ENCODE peak calls at places on chromosome X, in four cellular contexts. D is coronary artery, O is cardiac muscle cell, N is astrocyte. F is an unnamed sample.

GRCh38 chrX:42941671-42942070 is 163.7 kb upstream of the PPP1R2C start:
- DNase-seq in D (no peak), N (no peak), O (no peak), F (no peak)

GRCh38 chrX:40414335-40414734 is 166.4 kb upstream of the ATP6AP2 start:
- DNase-seq in O (no peak), D (no peak), N (no peak), F (no peak)

GRCh38 chrX:69021095-69021494 is 144.2 kb downstream of the PJA1 start:
- DNase-seq in D (no peak), O (no peak), N (no peak), F (no peak)

GRCh38 chrX:130125090-130125489 is 14.8 kb upstream of the ELF4 start:
- DNase-seq in D (no peak), O (no peak), N (no peak), F (no peak)

GRCh38 chrX:120459313-120459712 is 9.8 kb downstream of the LAMP2 start:
- DNase-seq in N (no peak), O (no peak), D (no peak), F (no peak)

GRCh38 chrX:134836497-134836968 is 154.3 kb upstream of the SMIM10 start:
- DNase-seq in O (no peak), D (no peak), N (peak), F (no peak)

GRCh38 chrX:47316276-47317025 is 53.9 kb upstream of the ZNF157 start:
- DNase-seq in D (no peak), O (peak), N (no peak), F (no peak)

GRCh38 chrX:11239230-11239629 is 54.0 kb upstream of the AMELX start:
- DNase-seq in N (peak), O (no peak), D (no peak), F (no peak)

GRCh38 chrX:138723301-138723700 is 11.8 kb upstream of the FGF13 start:
- DNase-seq in N (peak), D (no peak), O (no peak), F (no peak)

GRCh38 chrX:3777416-3777815 is 64.0 kb upstream of the PRKX start:
- DNase-seq in N (no peak), D (no peak), O (no peak), F (no peak)

GRCh38 chrX:16825306-16826035 is 39.2 kb downstream of the TXLNG start:
- DNase-seq in O (no peak), D (no peak), N (peak), F (no peak)

GRCh38 chrX:115226929-115227328 is 7.0 kb downstream of the LRCH2 start:
- DNase-seq in N (no peak), D (no peak), O (peak), F (peak)

GRCh38 chrX:153723351-153724251 is 586 bp downstream of the BCAP31 start:
- DNase-seq in D (no peak), N (no peak), O (peak), F (peak)

GRCh38 chrX:70421618-70422017 is 1.5 kb upstream of the GDPD2 start:
- DNase-seq in D (no peak), O (no peak), N (no peak), F (no peak)

DNA sequence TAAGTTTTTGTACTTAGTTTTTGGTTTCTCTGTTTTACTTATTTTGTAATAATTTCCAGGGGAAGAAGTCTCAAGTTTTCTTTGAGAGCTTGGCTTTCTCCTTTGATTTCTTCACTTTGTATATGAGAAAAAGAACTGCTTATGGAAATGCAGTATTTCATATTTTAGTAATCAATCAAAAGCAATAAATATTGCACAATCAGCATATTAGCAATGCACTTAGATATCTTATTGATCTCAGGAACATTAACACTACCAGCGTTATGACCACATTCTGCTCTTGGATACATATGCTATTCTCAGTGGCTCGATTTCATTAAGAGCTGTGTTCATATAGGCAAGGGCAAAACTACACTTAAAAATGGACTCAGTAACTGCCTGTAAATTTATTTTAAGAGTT is 381.0 kb upstream of the DMD start:
- DNase-seq in N (no peak), O (no peak), D (no peak), F (no peak)
- H3K4me3 ChIP-seq in N (no peak), O (no peak), D (no peak), F (no peak)

DNA sequence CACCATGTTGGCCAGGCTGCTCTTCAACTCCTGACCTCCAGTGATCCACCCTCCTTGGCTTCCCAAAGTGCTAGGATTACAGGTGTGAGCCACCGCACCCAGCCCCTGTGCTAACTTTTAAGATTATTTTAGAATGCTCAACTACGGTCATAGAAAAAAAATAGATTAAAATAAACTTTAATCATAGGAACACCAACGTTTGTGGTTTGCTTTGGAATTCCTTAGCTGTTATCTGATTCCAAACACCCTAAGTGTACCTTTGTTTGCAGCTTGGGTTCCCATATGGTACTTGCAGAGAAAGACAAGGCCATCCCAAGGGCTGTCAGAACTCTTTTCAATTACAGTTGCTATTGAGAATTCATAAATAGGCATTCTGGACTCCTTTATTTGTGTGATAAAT is 90.1 kb upstream of the EFHC2 start:
- DNase-seq in O (no peak), N (peak), D (no peak), F (no peak)
- H3K27ac ChIP-seq in O (no peak), N (no peak), D (no peak), F (no peak)

GRCh38 chrX:155877288-155877687 is 3.9 kb upstream of the VAMP7 start:
- DNase-seq in O (no peak), N (no peak), D (no peak), F (no peak)

GRCh38 chrX:155873203-155873602 is 7.9 kb upstream of the VAMP7 start:
- DNase-seq in O (no peak), N (no peak), D (no peak), F (no peak)

GRCh38 chrX:155871934-155872333 is 9.2 kb upstream of the VAMP7 start:
- DNase-seq in O (no peak), D (no peak), N (no peak), F (no peak)

GRCh38 chrX:155876704-155877103 is 4.4 kb upstream of the VAMP7 start:
- DNase-seq in N (no peak), O (no peak), D (no peak), F (no peak)

GRCh38 chrX:155874571-155875244 is 6.4 kb upstream of the VAMP7 start:
- DNase-seq in O (no peak), D (no peak), N (no peak), F (no peak)
- H3K4me3 ChIP-seq in O (no peak), D (peak), N (peak), F (no peak)

GRCh38 chrX:13283968-13284914 is 35.6 kb downstream of the ATXN3L start:
- DNase-seq in D (no peak), O (no peak), N (peak), F (no peak)
- H3K27ac ChIP-seq in D (no peak), O (no peak), N (peak), F (no peak)

GRCh38 chrX:2188316-2188715 is 312.5 kb downstream of the DHRSX start:
- DNase-seq in O (no peak), D (no peak), N (no peak), F (no peak)
- H3K4me3 ChIP-seq in O (no peak), D (no peak), N (peak), F (no peak)

DNA sequence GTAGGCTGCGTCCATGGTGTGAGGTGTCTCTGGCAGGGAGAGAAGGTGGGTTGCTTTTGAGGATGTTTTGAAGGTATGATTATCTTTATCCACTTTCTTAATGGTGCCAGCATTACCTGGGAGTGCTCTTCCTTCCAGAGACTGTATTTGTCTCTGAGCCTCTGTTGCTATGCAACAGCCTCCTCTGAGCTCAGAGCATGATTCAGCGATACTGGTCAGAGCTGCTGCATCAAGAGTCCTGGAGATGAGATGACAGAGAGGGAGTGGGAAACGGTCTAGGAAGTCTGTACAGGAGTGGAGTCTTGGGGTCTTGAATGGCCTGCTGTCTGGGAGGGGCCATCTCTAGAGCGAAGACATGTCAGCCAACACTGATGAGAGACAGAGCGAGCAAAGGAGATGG is 104.4 kb upstream of the RAB40AL start:
- DNase-seq in D (no peak), O (no peak), N (peak), F (no peak)
- H3K27ac ChIP-seq in D (no peak), O (no peak), N (peak), F (no peak)

F was measured in WERI-Rb-1.